ENCODE peak calls at places on chromosomes 1 and 21, in five cellular contexts. X is GDM1, N is neural crest cell, Q is HEK293T, Z is H1. K is an unnamed sample.

GRCh38 chr1:244180256-244180655 is 129.2 kb downstream of the ZBTB18 start:
- DNase-seq in X (no peak), N (no peak), Q (no peak), Z (no peak), K (no peak)

GRCh38 chr1:228989176-228989575 is 253.9 kb downstream of the RHOU start:
- DNase-seq in X (no peak), N (no peak), Q (no peak), Z (no peak), K (no peak)

GRCh38 chr1:184199797-184200170 is 148.3 kb downstream of the TSEN15 start:
- DNase-seq in X (no peak), N (no peak), Q (no peak), Z (no peak), K (no peak)

GRCh38 chr1:63890468-63890867 is 116.7 kb downstream of the ROR1 start:
- DNase-seq in X (no peak), N (no peak), Q (no peak), Z (no peak), K (no peak)

GRCh38 chr1:61463220-61463619 is 261.7 kb downstream of the TM2D1 start:
- DNase-seq in X (no peak), N (no peak), Q (no peak), Z (no peak), K (no peak)

GRCh38 chr1:110916669-110917306 is 43.8 kb downstream of the CD53 start:
- DNase-seq in X (peak; percentile 55), N (no peak), Q (no peak), Z (no peak), K (no peak)

GRCh38 chr21:41815652-41816582 is 49.1 kb upstream of the RIPK4 start:
- DNase-seq in X (no peak), N (no peak), Q (no peak), Z (no peak), K (no peak)

GRCh38 chr1:28392027-28392652 is 22.6 kb downstream of the PHACTR4 start:
- DNase-seq in X (no peak), N (no peak), Q (no peak), Z (no peak), K (no peak)

GRCh38 chr1:24224086-24224485 is 37.0 kb upstream of the IFNLR1 start:
- DNase-seq in X (no peak), N (no peak), Q (no peak), Z (no peak), K (no peak)

GRCh38 chr1:55870076-55870475 is 654.9 kb upstream of the USP24 start:
- DNase-seq in X (no peak), N (no peak), Q (no peak), Z (no peak), K (no peak)

GRCh38 chr21:29436143-29436542 is 137.4 kb downstream of the BACH1 start:
- DNase-seq in X (no peak), N (no peak), Q (no peak), Z (no peak), K (no peak)

GRCh38 chr21:45991606-45992301 is 10.2 kb downstream of the COL6A1 start:
- DNase-seq in X (no peak), N (no peak), Q (no peak), Z (no peak), K (no peak)

GRCh38 chr1:185499986-185500626 is 183.1 kb upstream of the IVNS1ABP start:
- DNase-seq in X (no peak), N (no peak), Q (no peak), Z (no peak), K (no peak)

GRCh38 chr1:16398371-16398953 is 31.4 kb downstream of the SZRD1 start:
- DNase-seq in X (no peak), N (no peak), Q (no peak), Z (no peak), K (no peak)

GRCh38 chr1:162368451-162368850 is 8.2 kb downstream of the SPATA46 start:
- DNase-seq in X (no peak), N (no peak), Q (no peak), Z (no peak), K (no peak)

GRCh38 chr1:184272178-184272866 is 114.5 kb upstream of the C1orf21 start:
- DNase-seq in X (no peak), N (no peak), Q (no peak), Z (no peak), K (no peak)

GRCh38 chr1:160125761-160126160 is 10.2 kb downstream of the ATP1A2 start:
- DNase-seq in X (no peak), N (no peak), Q (no peak), Z (no peak), K (no peak)

GRCh38 chr21:45830720-45831366 is 150.7 kb upstream of the COL6A1 start:
- DNase-seq in X (no peak), N (no peak), Q (no peak), Z (no peak), K (no peak)

GRCh38 chr1:201311356-201312011 is 28.2 kb downstream of the PKP1 start:
- DNase-seq in X (no peak), N (no peak), Q (no peak), Z (no peak), K (no peak)

GRCh38 chr1:220696863-220697231 is 6.7 kb downstream of the C1orf115 start:
- DNase-seq in X (no peak), N (no peak), Q (no peak), Z (no peak), K (no peak)

GRCh38 chr1:91877574-91878208 is 8.3 kb downstream of the TGFBR3 start:
- DNase-seq in X (no peak), N (no peak), Q (no peak), Z (no peak), K (no peak)

K was measured in iPS DF 19.7.